ENCODE peak calls at places on chromosomes 12 and 14, in four cellular contexts. One of them, this sample, is unnamed.

GRCh38 chr12:133083345-133083744 is 2.6 kb downstream of the ZNF140 start:
- DNase-seq in AG10803: no peak
- DNase-seq in brain microvascular endothelial cell: no peak
- DNase-seq in fibroblast of mammary gland: no peak
- DNase-seq in this sample: no peak

GRCh38 chr14:103361868-103362267 is 23.3 kb upstream of the MARK3 start:
- DNase-seq in brain microvascular endothelial cell: peak; percentile 94
- DNase-seq in AG10803: peak; percentile 93
- DNase-seq in fibroblast of mammary gland: peak; percentile 98
- DNase-seq in this sample: peak; percentile 96

GRCh38 chr12:107670999-107671643 is 14.5 kb upstream of the PWP1 start:
- DNase-seq in brain microvascular endothelial cell: no peak
- DNase-seq in fibroblast of mammary gland: peak; percentile 12
- DNase-seq in AG10803: no peak
- DNase-seq in this sample: peak; percentile 60

GRCh38 chr14:89507521-89507920 is 90.5 kb upstream of the FOXN3 start:
- DNase-seq in brain microvascular endothelial cell: peak; percentile 49
- DNase-seq in fibroblast of mammary gland: peak; percentile 83
- DNase-seq in AG10803: peak; percentile 79
- DNase-seq in this sample: peak; percentile 79

GRCh38 chr12:131043401-131043871 is 89.7 kb downstream of the ADGRD1 start:
- DNase-seq in fibroblast of mammary gland: no peak
- DNase-seq in AG10803: no peak
- DNase-seq in brain microvascular endothelial cell: no peak
- DNase-seq in this sample: no peak

GRCh38 chr12:114920828-114921579 is 237.0 kb upstream of the TBX3 start:
- DNase-seq in brain microvascular endothelial cell: no peak
- DNase-seq in AG10803: peak; percentile 78
- DNase-seq in fibroblast of mammary gland: peak; percentile 98
- DNase-seq in this sample: peak; percentile 94

GRCh38 chr14:94341654-94342333 is 18.7 kb upstream of the SERPINA6 start:
- DNase-seq in fibroblast of mammary gland: no peak
- DNase-seq in AG10803: peak; percentile 70
- DNase-seq in brain microvascular endothelial cell: no peak
- DNase-seq in this sample: peak; percentile 26

GRCh38 chr14:51044961-51045360 is 49.9 kb downstream of the TRIM9 start:
- DNase-seq in fibroblast of mammary gland: peak; percentile 19
- DNase-seq in brain microvascular endothelial cell: no peak
- DNase-seq in AG10803: no peak
- DNase-seq in this sample: no peak

GRCh38 chr14:56112781-56113180 is 5.4 kb upstream of the PELI2 start:
- DNase-seq in fibroblast of mammary gland: no peak
- DNase-seq in brain microvascular endothelial cell: no peak
- DNase-seq in AG10803: no peak
- DNase-seq in this sample: no peak

GRCh38 chr12:17976202-17976601 is 113.8 kb downstream of the RERGL start:
- DNase-seq in fibroblast of mammary gland: no peak
- DNase-seq in AG10803: no peak
- DNase-seq in brain microvascular endothelial cell: peak; percentile 22
- DNase-seq in this sample: peak; percentile 20

GRCh38 chr12:79886917-79887519 is 47.9 kb downstream of the PPP1R12A start:
- DNase-seq in fibroblast of mammary gland: peak; percentile 74
- DNase-seq in AG10803: peak; percentile 54
- DNase-seq in brain microvascular endothelial cell: peak; percentile 38
- DNase-seq in this sample: peak; percentile 61

GRCh38 chr14:64539186-64539552 is 1.4 kb upstream of the HSPA2 start:
- DNase-seq in fibroblast of mammary gland: peak; percentile 16
- DNase-seq in AG10803: peak; percentile 28
- DNase-seq in brain microvascular endothelial cell: no peak
- DNase-seq in this sample: no peak

GRCh38 chr12:94994312-94994711 is 9.2 kb downstream of the NDUFA12 start:
- DNase-seq in brain microvascular endothelial cell: peak; percentile 74
- DNase-seq in fibroblast of mammary gland: peak; percentile 78
- DNase-seq in AG10803: peak; percentile 56
- DNase-seq in this sample: peak; percentile 83

GRCh38 chr14:65179918-65180724 is 77.8 kb upstream of the MAX start:
- DNase-seq in brain microvascular endothelial cell: peak; percentile 80
- DNase-seq in fibroblast of mammary gland: peak; percentile 96
- DNase-seq in AG10803: peak; percentile 86
- DNase-seq in this sample: peak; percentile 90

GRCh38 chr12:124191024-124191359 is 103.9 kb upstream of the RFLNA start:
- DNase-seq in fibroblast of mammary gland: peak; percentile 18
- DNase-seq in brain microvascular endothelial cell: no peak
- DNase-seq in AG10803: peak; percentile 7
- DNase-seq in this sample: peak; percentile 4

GRCh38 chr14:51447411-51447810 is 204.3 kb upstream of the FRMD6 start:
- DNase-seq in AG10803: no peak
- DNase-seq in brain microvascular endothelial cell: no peak
- DNase-seq in fibroblast of mammary gland: no peak
- DNase-seq in this sample: no peak

GRCh38 chr12:10613334-10614055 is at the start of gene MAGOHB:
- DNase-seq in brain microvascular endothelial cell: peak; percentile 97
- DNase-seq in fibroblast of mammary gland: peak; percentile 95
- DNase-seq in AG10803: peak; percentile 96
- DNase-seq in this sample: peak; percentile 95
- TF ChIP-seq CTCF in brain microvascular endothelial cell: no peak
- TF ChIP-seq CTCF in fibroblast of mammary gland: no peak
- TF ChIP-seq CTCF in AG10803: no peak
- TF ChIP-seq CTCF in this sample: no peak

GRCh38 chr14:58947816-58948440 is 240.5 kb upstream of the DAAM1 start:
- DNase-seq in fibroblast of mammary gland: peak; percentile 24
- DNase-seq in brain microvascular endothelial cell: no peak
- DNase-seq in AG10803: no peak
- DNase-seq in this sample: no peak
- TF ChIP-seq CTCF in fibroblast of mammary gland: peak; percentile 20
- TF ChIP-seq CTCF in brain microvascular endothelial cell: peak; percentile 32
- TF ChIP-seq CTCF in AG10803: no peak
- TF ChIP-seq CTCF in this sample: no peak

DNA sequence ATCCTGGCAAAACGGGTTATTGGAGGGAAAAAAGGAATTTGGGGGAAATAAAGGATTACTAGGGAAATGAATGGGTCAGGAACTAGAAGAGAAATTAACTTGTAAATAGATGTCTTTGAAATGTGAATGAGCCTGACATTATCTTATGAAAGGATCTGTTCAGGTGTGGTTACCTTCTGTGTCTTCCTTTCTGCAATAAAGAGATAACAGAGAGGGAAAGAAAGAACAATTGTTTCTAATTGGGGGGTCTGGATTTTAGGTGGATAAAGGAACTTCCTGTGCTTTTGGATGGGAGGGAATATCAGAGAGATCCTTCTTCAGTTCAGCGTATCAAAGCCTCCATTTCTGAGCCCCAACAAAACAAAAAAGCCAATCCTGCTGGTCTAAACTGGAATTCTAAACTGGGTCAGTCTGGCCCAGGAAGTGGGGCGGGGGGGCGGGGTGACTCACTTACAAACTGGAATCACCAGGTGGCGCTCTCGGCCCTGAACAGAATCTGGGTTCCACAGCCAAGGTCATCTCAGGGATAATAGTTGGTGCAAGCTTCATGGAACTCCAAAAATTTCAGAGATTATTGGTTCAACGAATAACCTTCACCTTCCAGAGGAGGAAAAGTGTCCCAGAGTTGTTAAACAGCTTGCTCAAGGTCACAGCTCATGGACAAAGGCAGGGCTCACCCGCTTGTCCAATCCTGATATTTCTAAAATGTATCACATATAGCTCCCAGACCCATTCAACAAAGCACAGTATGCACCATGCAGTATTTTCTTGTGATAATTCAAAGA is 15.2 kb upstream of the PEBP1 start:
- DNase-seq in fibroblast of mammary gland: peak; percentile 67
- DNase-seq in brain microvascular endothelial cell: peak; percentile 72
- DNase-seq in AG10803: peak; percentile 65
- DNase-seq in this sample: peak; percentile 78
- TF ChIP-seq CTCF in fibroblast of mammary gland: peak; percentile 51
- TF ChIP-seq CTCF in brain microvascular endothelial cell: peak; percentile 69
- TF ChIP-seq CTCF in AG10803: peak; percentile 64
- TF ChIP-seq CTCF in this sample: peak; percentile 78

GRCh38 chr14:22994762-22995275 is 12.5 kb upstream of the AJUBA start:
- DNase-seq in brain microvascular endothelial cell: no peak
- DNase-seq in AG10803: peak; percentile 58
- DNase-seq in fibroblast of mammary gland: peak; percentile 67
- DNase-seq in this sample: peak; percentile 84
- TF ChIP-seq CTCF in brain microvascular endothelial cell: peak; percentile 82
- TF ChIP-seq CTCF in AG10803: peak; percentile 63
- TF ChIP-seq CTCF in fibroblast of mammary gland: peak; percentile 70
- TF ChIP-seq CTCF in this sample: peak; percentile 44

GRCh38 chr14:73276836-73277235 is 39.5 kb downstream of the PAPLN start:
- DNase-seq in AG10803: no peak
- DNase-seq in brain microvascular endothelial cell: no peak
- DNase-seq in fibroblast of mammary gland: no peak
- DNase-seq in this sample: no peak

GRCh38 chr14:73285979-73286378 is 48.7 kb downstream of the PAPLN start:
- DNase-seq in fibroblast of mammary gland: no peak
- DNase-seq in AG10803: no peak
- DNase-seq in brain microvascular endothelial cell: no peak
- DNase-seq in this sample: no peak

GRCh38 chr14:73283592-73284379 is 46.5 kb downstream of the PAPLN start:
- DNase-seq in brain microvascular endothelial cell: no peak
- DNase-seq in fibroblast of mammary gland: peak; percentile 31
- DNase-seq in AG10803: peak; percentile 26
- DNase-seq in this sample: no peak

GRCh38 chr14:73277376-73277775 is 40.1 kb downstream of the PAPLN start:
- DNase-seq in AG10803: no peak
- DNase-seq in brain microvascular endothelial cell: no peak
- DNase-seq in fibroblast of mammary gland: no peak
- DNase-seq in this sample: no peak

GRCh38 chr14:73280903-73281302 is 43.6 kb downstream of the PAPLN start:
- DNase-seq in AG10803: no peak
- DNase-seq in fibroblast of mammary gland: no peak
- DNase-seq in brain microvascular endothelial cell: no peak
- DNase-seq in this sample: no peak
- TF ChIP-seq CTCF in AG10803: no peak
- TF ChIP-seq CTCF in fibroblast of mammary gland: peak; percentile 5
- TF ChIP-seq CTCF in brain microvascular endothelial cell: no peak
- TF ChIP-seq CTCF in this sample: no peak

DNA sequence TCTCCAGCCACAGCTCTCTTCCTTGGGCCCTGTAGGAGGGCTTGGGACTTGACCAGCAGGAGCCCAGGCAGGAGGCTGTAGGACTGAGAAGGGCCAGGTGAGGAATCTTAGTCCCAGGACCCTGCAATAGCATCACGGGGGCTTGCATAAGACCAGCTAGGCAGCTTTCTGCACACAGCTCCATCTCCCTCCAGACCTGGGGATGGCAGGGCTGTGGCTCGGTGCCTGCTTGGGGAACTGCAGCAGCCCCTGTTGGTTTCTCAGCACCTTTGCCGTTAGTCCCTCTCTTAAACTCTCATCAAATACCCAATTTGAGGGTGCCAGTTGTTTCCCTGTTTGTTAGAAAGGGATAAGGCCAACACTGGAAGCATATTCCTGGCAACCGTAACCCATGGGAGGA is 14.3 kb downstream of the DIO3 start:
- DNase-seq in AG10803: no peak
- DNase-seq in fibroblast of mammary gland: no peak
- DNase-seq in brain microvascular endothelial cell: no peak
- DNase-seq in this sample: no peak
- TF ChIP-seq CTCF in AG10803: no peak
- TF ChIP-seq CTCF in fibroblast of mammary gland: no peak
- TF ChIP-seq CTCF in brain microvascular endothelial cell: no peak
- TF ChIP-seq CTCF in this sample: no peak

DNA sequence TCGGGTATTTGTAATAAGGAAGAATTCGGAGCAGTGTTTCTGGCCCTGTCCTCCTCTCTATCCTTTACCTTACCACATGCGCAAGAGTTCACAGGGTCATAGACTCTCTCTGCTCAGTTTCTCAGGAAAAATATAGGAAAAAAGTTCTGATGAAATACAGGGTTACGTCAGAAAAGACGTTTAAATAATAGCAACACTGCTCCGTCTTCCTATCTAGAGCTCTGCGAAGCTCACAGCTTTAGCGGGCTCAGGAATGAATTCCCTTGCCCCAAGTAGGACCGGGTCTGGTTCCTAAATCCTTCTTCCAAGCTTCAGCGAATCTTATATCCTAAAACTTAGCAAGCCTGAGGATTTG is 365 bp downstream of the CCDC59 start:
- DNase-seq in brain microvascular endothelial cell: no peak
- DNase-seq in fibroblast of mammary gland: no peak
- DNase-seq in AG10803: peak; percentile 2
- DNase-seq in this sample: no peak
- TF ChIP-seq CTCF in brain microvascular endothelial cell: no peak
- TF ChIP-seq CTCF in fibroblast of mammary gland: no peak
- TF ChIP-seq CTCF in AG10803: no peak
- TF ChIP-seq CTCF in this sample: no peak

GRCh38 chr12:82688035-82688501 is 1.4 kb downstream of the TMTC2 start:
- DNase-seq in AG10803: peak; percentile 17
- DNase-seq in fibroblast of mammary gland: peak; percentile 15
- DNase-seq in brain microvascular endothelial cell: peak; percentile 9
- DNase-seq in this sample: peak; percentile 16
- TF ChIP-seq CTCF in AG10803: peak; percentile 37
- TF ChIP-seq CTCF in fibroblast of mammary gland: peak; percentile 23
- TF ChIP-seq CTCF in brain microvascular endothelial cell: peak; percentile 43
- TF ChIP-seq CTCF in this sample: no peak

GRCh38 chr12:6336079-6336858 is 5.6 kb downstream of the TNFRSF1A start:
- DNase-seq in fibroblast of mammary gland: peak; percentile 100
- DNase-seq in brain microvascular endothelial cell: peak; percentile 97
- DNase-seq in AG10803: peak; percentile 100
- DNase-seq in this sample: peak; percentile 100
- TF ChIP-seq CTCF in fibroblast of mammary gland: no peak
- TF ChIP-seq CTCF in brain microvascular endothelial cell: no peak
- TF ChIP-seq CTCF in AG10803: no peak
- TF ChIP-seq CTCF in this sample: no peak